ENCODE peak calls at places on chromosomes 3 and 15, in seven cellular contexts. P is D341Med; Z is CD8-positive, alpha-beta T cell; B is sciatic nerve; O is GM19239; J is glutamatergic neuron; A is Caco-2. I is an unnamed sample.

GRCh38 chr3:136135039-136135802 is 60.9 kb downstream of the MSL2 start:
- DNase-seq in P (peak), Z (no peak), B (no peak), O (no peak), J (no peak), A (no peak), I (no peak)

GRCh38 chr15:36075333-36075732 is 504.1 kb upstream of the CDIN1 start:
- DNase-seq in P (no peak), Z (no peak), B (no peak), O (no peak), J (no peak), A (no peak), I (no peak)

GRCh38 chr3:116607205-116607604 is 102.4 kb upstream of the TUSC7 start:
- DNase-seq in P (no peak), Z (no peak), B (no peak), O (no peak), J (no peak), A (no peak), I (no peak)

GRCh38 chr15:98893407-98893806 is 114.2 kb downstream of the PGPEP1L start:
- DNase-seq in P (no peak), Z (no peak), B (no peak), O (no peak), J (no peak), A (no peak), I (no peak)

GRCh38 chr15:63481105-63481810 is 23.1 kb upstream of the USP3 start:
- DNase-seq in P (no peak), Z (no peak), B (no peak), O (no peak), J (no peak), A (no peak), I (no peak)

GRCh38 chr3:3031358-3031757 is 78.8 kb downstream of the IL5RA start:
- DNase-seq in P (no peak), Z (no peak), B (no peak), O (no peak), J (no peak), A (no peak), I (no peak)

GRCh38 chr15:51170882-51171577 is 76.3 kb upstream of the TNFAIP8L3 start:
- DNase-seq in P (no peak), Z (no peak), B (no peak), O (no peak), J (no peak), A (no peak), I (no peak)

GRCh38 chr3:187929115-187929828 is 184.0 kb upstream of the BCL6 start:
- DNase-seq in P (no peak), Z (no peak), B (no peak), O (no peak), J (no peak), A (no peak), I (no peak)

GRCh38 chr3:170511371-170511770 is 74.5 kb downstream of the SLC7A14 start:
- DNase-seq in P (no peak), Z (no peak), B (no peak), O (no peak), J (no peak), A (no peak), I (no peak)

GRCh38 chr15:70486451-70487379 is 276.6 kb downstream of the UACA start:
- DNase-seq in P (no peak), Z (peak), B (no peak), O (no peak), J (no peak), A (no peak), I (no peak)

GRCh38 chr3:123667784-123668183 is 82.9 kb upstream of the HACD2 start:
- DNase-seq in P (no peak), Z (no peak), B (no peak), O (no peak), J (no peak), A (no peak), I (no peak)

GRCh38 chr15:93562752-93563151 is 473.7 kb upstream of the RGMA start:
- DNase-seq in P (no peak), Z (no peak), B (no peak), O (no peak), J (no peak), A (no peak), I (no peak)

GRCh38 chr3:50316657-50317242 is 5.8 kb downstream of the HYAL2 start:
- DNase-seq in P (no peak), Z (peak), B (no peak), O (no peak), J (no peak), A (peak), I (no peak)

I was measured in glomerular endothelial cell.